ENCODE peak calls at places on chromosomes 3 and 15, in four cellular contexts. B is GM12892, K is HepG2, G is GM12878. Y is an unnamed sample.

GRCh38 chr3:107816082-107816481 is 274.7 kb downstream of the CD47 start:
- DNase-seq in G (no peak), B (no peak), K (no peak), Y (no peak)

GRCh38 chr15:51325167-51325566 is 13.2 kb downstream of the CYP19A1 start:
- DNase-seq in G (no peak), B (no peak), K (no peak), Y (no peak)

GRCh38 chr3:13866406-13866965 is 13.4 kb downstream of the WNT7A start:
- DNase-seq in K (no peak), B (no peak), G (no peak), Y (no peak)

GRCh38 chr3:138452491-138452890 is 18.1 kb downstream of the ESYT3 start:
- DNase-seq in G (no peak), B (no peak), K (no peak), Y (no peak)

GRCh38 chr15:65979316-65979715 is 110.0 kb downstream of the RAB11A start:
- DNase-seq in B (no peak), K (no peak), G (no peak), Y (no peak)

GRCh38 chr15:78102741-78103140 is 10.4 kb downstream of the SH2D7 start:
- DNase-seq in B (no peak), K (no peak), G (no peak), Y (no peak)

GRCh38 chr3:179943097-179943880 is 93.4 kb downstream of the PEX5L start:
- DNase-seq in K (no peak), B (no peak), G (no peak), Y (no peak)

GRCh38 chr3:72255736-72256559 is 471.0 kb upstream of the PROK2 start:
- DNase-seq in K (no peak), G (no peak), B (no peak), Y (no peak)

GRCh38 chr3:106206165-106206564 is 337.4 kb upstream of the CBLB start:
- DNase-seq in G (peak; percentile 28), K (no peak), B (no peak), Y (peak; percentile 4)

GRCh38 chr3:85567074-85567676 is 608.4 kb downstream of the CADM2 start:
- DNase-seq in K (peak; percentile 38), B (no peak), G (no peak), Y (no peak)

GRCh38 chr15:38954090-38954489 is 389.5 kb upstream of the RASGRP1 start:
- DNase-seq in G (no peak), K (no peak), B (no peak), Y (no peak)

GRCh38 chr3:37554364-37554763 is 307.3 kb upstream of the CTDSPL start:
- DNase-seq in B (no peak), G (no peak), K (no peak), Y (no peak)

GRCh38 chr3:61925721-61926120 is 364.4 kb downstream of the PTPRG start:
- DNase-seq in G (no peak), B (no peak), K (no peak), Y (no peak)

GRCh38 chr3:88142094-88142624 is 7.6 kb upstream of the C3orf38 start:
- DNase-seq in B (no peak), G (no peak), K (no peak), Y (no peak)

GRCh38 chr15:90957105-90957790 is 2.6 kb downstream of the RCCD1 start:
- DNase-seq in K (no peak), B (no peak), G (no peak), Y (no peak)

GRCh38 chr3:160401301-160402095 is 2.0 kb downstream of the SMC4 start:
- DNase-seq in G (no peak), B (no peak), K (peak; percentile 29), Y (no peak)
- TF ChIP-seq TAF1 in G (no peak), B (no peak), K (no peak), Y (no peak)

GRCh38 chr3:58526124-58526957 is 10.6 kb downstream of the ACOX2 start:
- DNase-seq in B (no peak), G (no peak), K (peak; percentile 88), Y (no peak)
- TF ChIP-seq POLR2AphosphoS5 in B (no peak), G (no peak), K (peak; percentile 63), Y (no peak)

GRCh38 chr3:30721314-30721634 is 114.9 kb downstream of the TGFBR2 start:
- DNase-seq in K (no peak), B (no peak), G (no peak), Y (no peak)

GRCh38 chr3:30724863-30725262 is 118.5 kb downstream of the TGFBR2 start:
- DNase-seq in G (no peak), K (no peak), B (no peak), Y (no peak)

GRCh38 chr3:30723211-30723610 is 116.8 kb downstream of the TGFBR2 start:
- DNase-seq in K (no peak), G (no peak), B (no peak), Y (no peak)

GRCh38 chr3:30719536-30719935 is 113.1 kb downstream of the TGFBR2 start:
- DNase-seq in K (no peak), G (no peak), B (no peak), Y (no peak)

DNA sequence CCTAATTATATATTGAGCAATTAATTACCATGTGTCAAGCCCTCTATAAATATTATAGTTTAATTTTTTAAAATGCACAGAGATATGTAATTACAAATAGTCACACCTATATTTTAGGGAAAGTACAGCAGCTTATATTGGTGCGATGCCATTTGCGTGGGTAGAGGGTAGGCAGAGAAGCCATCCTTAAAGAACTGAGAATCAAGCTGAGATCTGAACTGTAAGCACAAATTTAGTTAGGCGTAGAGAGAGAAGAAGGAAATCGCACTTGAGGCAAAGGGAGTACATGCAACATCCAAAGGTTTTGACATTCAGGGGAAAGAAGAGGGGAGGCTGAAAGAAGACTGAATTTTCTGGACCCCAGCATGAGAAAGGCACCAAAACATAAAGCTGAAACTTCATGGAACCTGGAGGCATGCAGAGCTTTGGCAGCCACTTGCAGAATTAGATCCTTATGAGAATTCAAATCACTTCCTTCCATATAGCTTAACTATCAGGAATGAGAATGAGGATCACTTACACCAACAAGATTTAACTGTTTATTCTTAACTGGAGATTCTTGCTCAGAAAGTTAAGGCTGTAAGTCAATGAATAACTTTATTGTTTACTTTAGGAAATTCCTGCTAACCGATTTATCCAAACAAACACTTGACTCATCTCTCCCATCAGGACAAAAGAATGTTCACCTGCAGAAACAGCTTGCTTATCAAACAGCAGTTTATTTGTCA is 114.3 kb downstream of the TGFBR2 start:
- DNase-seq in B (no peak), G (no peak), K (peak; percentile 92), Y (no peak)
- TF ChIP-seq POLR2A in B (no peak), G (no peak), K (no peak), Y (no peak)

DNA sequence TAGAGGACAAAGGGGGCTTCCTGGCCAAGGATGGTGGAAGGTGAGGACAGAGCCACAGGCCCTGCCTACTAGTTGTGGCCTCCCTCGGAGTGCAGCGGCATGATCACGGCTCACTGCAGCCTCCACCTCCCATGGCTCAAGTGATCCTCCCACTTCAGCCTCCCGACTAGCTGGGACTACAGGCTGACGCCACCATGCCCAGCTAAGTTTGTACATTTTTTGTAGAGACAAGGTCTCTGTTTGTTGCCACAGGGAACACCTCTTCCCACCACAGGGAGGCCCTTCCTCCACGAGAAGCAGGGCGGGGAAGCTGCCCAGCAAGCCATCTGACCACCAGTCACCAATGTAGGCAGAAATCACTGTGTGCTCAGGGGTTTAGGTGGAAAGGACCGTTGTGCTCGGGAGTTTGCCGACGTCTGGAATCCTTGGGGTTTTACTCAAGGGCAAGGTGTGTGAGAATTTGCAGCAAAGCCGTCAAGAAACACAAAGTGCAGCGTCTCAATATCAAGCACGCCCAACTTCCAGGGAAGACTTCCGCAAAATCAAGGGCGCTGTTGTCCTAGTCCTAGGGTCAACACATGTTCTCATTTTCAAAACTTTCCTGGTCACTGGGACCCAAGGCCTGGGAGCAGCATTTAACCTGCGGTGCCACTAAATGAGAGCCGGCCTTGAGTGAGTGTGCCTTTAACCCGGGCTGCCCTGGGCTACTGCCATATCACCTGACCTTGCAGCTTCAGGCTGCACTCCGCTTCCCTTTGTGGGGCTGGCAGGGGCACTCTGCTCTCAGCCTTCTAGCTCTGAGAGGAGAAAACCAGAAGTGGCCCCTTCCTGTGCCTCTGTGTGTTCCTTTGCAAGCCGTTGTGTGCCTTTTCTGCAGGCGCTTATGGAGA is 65.7 kb downstream of the SLC12A8 start:
- DNase-seq in K (no peak), G (no peak), B (no peak), Y (no peak)
- TF ChIP-seq TAF1 in K (no peak), G (peak; percentile 22), B (no peak), Y (no peak)

GRCh38 chr3:194572131-194572789 is 61.0 kb downstream of the TMEM44 start:
- DNase-seq in B (no peak), G (no peak), K (peak; percentile 90), Y (no peak)
- TF ChIP-seq POLR2AphosphoS5 in B (no peak), G (no peak), K (no peak), Y (no peak)

DNA sequence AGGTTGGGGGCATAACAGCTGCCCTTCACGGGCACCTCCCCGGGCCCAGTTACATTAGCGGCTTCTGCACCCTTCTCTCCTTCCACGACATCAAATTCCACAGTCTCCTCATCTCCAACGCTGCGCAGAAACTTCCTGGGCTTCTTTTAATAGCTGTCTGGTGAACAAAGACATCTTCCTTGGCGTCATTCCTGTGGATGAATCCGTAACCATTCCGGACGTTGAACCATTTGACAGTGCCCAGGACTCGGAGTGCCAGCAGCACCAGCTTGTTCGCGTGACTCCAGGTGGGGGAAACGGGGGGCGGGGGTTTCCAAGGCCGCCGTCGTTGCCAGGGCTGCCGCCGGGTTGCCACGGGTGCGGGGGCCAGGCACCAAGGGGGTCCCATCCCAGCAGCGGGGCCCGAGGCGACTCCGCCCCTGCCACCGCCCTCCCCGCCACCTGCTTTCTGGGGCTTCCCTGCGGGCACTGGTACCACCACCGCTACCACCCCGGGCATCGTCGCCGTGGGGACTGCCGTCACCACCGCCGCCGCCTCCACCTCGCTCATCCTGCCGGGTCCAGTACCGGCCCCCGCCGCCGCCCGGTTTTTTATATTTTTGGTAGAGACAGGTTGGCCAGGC is 22.8 kb downstream of the RGMA start:
- DNase-seq in G (no peak), K (no peak), B (no peak), Y (no peak)
- TF ChIP-seq POLR2A in G (no peak), K (no peak), B (no peak), Y (no peak)

GRCh38 chr15:63069616-63069952 is 27.0 kb downstream of the TPM1 start:
- DNase-seq in G (no peak), B (no peak), K (no peak), Y (no peak)
- TF ChIP-seq TAF1 in G (no peak), B (no peak), K (no peak), Y (no peak)

GRCh38 chr15:75200765-75201608 is 695 bp upstream of the C15orf39 start:
- DNase-seq in K (peak; percentile 57), B (peak; percentile 53), G (no peak), Y (no peak)

GRCh38 chr15:75203017-75203907 is 1.6 kb downstream of the C15orf39 start:
- DNase-seq in G (no peak), B (no peak), K (no peak), Y (no peak)

GRCh38 chr15:75203908-75204263 is 2.2 kb downstream of the C15orf39 start:
- DNase-seq in K (no peak), B (no peak), G (no peak), Y (no peak)

GRCh38 chr15:75201609-75202250 is at the start of gene C15orf39:
- DNase-seq in K (peak; percentile 33), B (peak; percentile 78), G (no peak), Y (peak; percentile 78)

GRCh38 chr15:75202251-75203016 is 752 bp downstream of the C15orf39 start:
- DNase-seq in B (peak; percentile 82), G (no peak), K (peak; percentile 38), Y (peak; percentile 76)
- TF ChIP-seq POLR2AphosphoS5 in B (peak; percentile 79), G (peak; percentile 88), K (no peak), Y (peak; percentile 74)